ENCODE peak calls at places on chromosomes 1 and 21, in ten cellular contexts. One of them, this sample, is unnamed.

GRCh38 chr1:1026599-1027413 is 6.9 kb downstream of the AGRN start:
- DNase-seq in fibroblast of pulmonary artery: no peak
- DNase-seq in effector memory CD8-positive, alpha-beta T cell: no peak
- DNase-seq in stimulated activated CD4-positive, alpha-beta T cell treated with anti-CD3 and anti-CD28 coated beads, Interleukin-1b, Interleukin-23, amount 100 ng/mL, for 1 hour: no peak
- DNase-seq in AG09319: no peak
- DNase-seq in DMS 273 treated with DMSO at 0.1 percent for 48 hours: no peak
- DNase-seq in activated CD4-positive, alpha-beta T cell treated with anti-CD3 and anti-CD28 coated beads, Interleukin-2, amount 10 ng/mL, durations not matched to agents 7 days and 5 days: no peak
- DNase-seq in NCI-H1105 treated with DMSO at 0.1 percent for 48 hours: no peak
- DNase-seq in suprapubic skin: no peak
- DNase-seq in adrenal gland: no peak
- DNase-seq in this sample: no peak

GRCh38 chr1:27342391-27342777 is 562 bp downstream of the SYTL1 start:
- DNase-seq in fibroblast of pulmonary artery: no peak
- DNase-seq in effector memory CD8-positive, alpha-beta T cell: no peak
- DNase-seq in stimulated activated CD4-positive, alpha-beta T cell treated with anti-CD3 and anti-CD28 coated beads, Interleukin-1b, Interleukin-23, amount 100 ng/mL, for 1 hour: no peak
- DNase-seq in AG09319: no peak
- DNase-seq in DMS 273 treated with DMSO at 0.1 percent for 48 hours: no peak
- DNase-seq in activated CD4-positive, alpha-beta T cell treated with anti-CD3 and anti-CD28 coated beads, Interleukin-2, amount 10 ng/mL, durations not matched to agents 7 days and 5 days: peak
- DNase-seq in NCI-H1105 treated with DMSO at 0.1 percent for 48 hours: no peak
- DNase-seq in suprapubic skin: no peak
- DNase-seq in adrenal gland: no peak
- DNase-seq in this sample: peak

GRCh38 chr1:211371406-211372105 is 44.9 kb downstream of the TRAF5 start:
- DNase-seq in fibroblast of pulmonary artery: peak
- DNase-seq in effector memory CD8-positive, alpha-beta T cell: no peak
- DNase-seq in stimulated activated CD4-positive, alpha-beta T cell treated with anti-CD3 and anti-CD28 coated beads, Interleukin-1b, Interleukin-23, amount 100 ng/mL, for 1 hour: no peak
- DNase-seq in AG09319: no peak
- DNase-seq in DMS 273 treated with DMSO at 0.1 percent for 48 hours: no peak
- DNase-seq in activated CD4-positive, alpha-beta T cell treated with anti-CD3 and anti-CD28 coated beads, Interleukin-2, amount 10 ng/mL, durations not matched to agents 7 days and 5 days: no peak
- DNase-seq in NCI-H1105 treated with DMSO at 0.1 percent for 48 hours: no peak
- DNase-seq in suprapubic skin: no peak
- DNase-seq in adrenal gland: no peak
- DNase-seq in this sample: peak

GRCh38 chr1:168164771-168165170 is 14.0 kb upstream of the TIPRL start:
- DNase-seq in fibroblast of pulmonary artery: no peak
- DNase-seq in effector memory CD8-positive, alpha-beta T cell: no peak
- DNase-seq in stimulated activated CD4-positive, alpha-beta T cell treated with anti-CD3 and anti-CD28 coated beads, Interleukin-1b, Interleukin-23, amount 100 ng/mL, for 1 hour: no peak
- DNase-seq in AG09319: no peak
- DNase-seq in DMS 273 treated with DMSO at 0.1 percent for 48 hours: no peak
- DNase-seq in activated CD4-positive, alpha-beta T cell treated with anti-CD3 and anti-CD28 coated beads, Interleukin-2, amount 10 ng/mL, durations not matched to agents 7 days and 5 days: no peak
- DNase-seq in NCI-H1105 treated with DMSO at 0.1 percent for 48 hours: no peak
- DNase-seq in suprapubic skin: no peak
- DNase-seq in adrenal gland: no peak
- DNase-seq in this sample: no peak

GRCh38 chr1:151158751-151159251 is 2.4 kb downstream of the TNFAIP8L2 start:
- DNase-seq in fibroblast of pulmonary artery: no peak
- DNase-seq in effector memory CD8-positive, alpha-beta T cell: no peak
- DNase-seq in stimulated activated CD4-positive, alpha-beta T cell treated with anti-CD3 and anti-CD28 coated beads, Interleukin-1b, Interleukin-23, amount 100 ng/mL, for 1 hour: no peak
- DNase-seq in AG09319: no peak
- DNase-seq in DMS 273 treated with DMSO at 0.1 percent for 48 hours: no peak
- DNase-seq in activated CD4-positive, alpha-beta T cell treated with anti-CD3 and anti-CD28 coated beads, Interleukin-2, amount 10 ng/mL, durations not matched to agents 7 days and 5 days: no peak
- DNase-seq in NCI-H1105 treated with DMSO at 0.1 percent for 48 hours: no peak
- DNase-seq in suprapubic skin: no peak
- DNase-seq in adrenal gland: no peak
- DNase-seq in this sample: peak

GRCh38 chr1:225737179-225737578 is 40.4 kb upstream of the SRP9 start:
- DNase-seq in fibroblast of pulmonary artery: peak
- DNase-seq in effector memory CD8-positive, alpha-beta T cell: no peak
- DNase-seq in stimulated activated CD4-positive, alpha-beta T cell treated with anti-CD3 and anti-CD28 coated beads, Interleukin-1b, Interleukin-23, amount 100 ng/mL, for 1 hour: no peak
- DNase-seq in AG09319: no peak
- DNase-seq in DMS 273 treated with DMSO at 0.1 percent for 48 hours: no peak
- DNase-seq in activated CD4-positive, alpha-beta T cell treated with anti-CD3 and anti-CD28 coated beads, Interleukin-2, amount 10 ng/mL, durations not matched to agents 7 days and 5 days: no peak
- DNase-seq in NCI-H1105 treated with DMSO at 0.1 percent for 48 hours: no peak
- DNase-seq in suprapubic skin: no peak
- DNase-seq in adrenal gland: peak
- DNase-seq in this sample: no peak

GRCh38 chr1:150186789-150187559 is 37.3 kb downstream of the PLEKHO1 start:
- DNase-seq in fibroblast of pulmonary artery: peak
- DNase-seq in effector memory CD8-positive, alpha-beta T cell: peak
- DNase-seq in stimulated activated CD4-positive, alpha-beta T cell treated with anti-CD3 and anti-CD28 coated beads, Interleukin-1b, Interleukin-23, amount 100 ng/mL, for 1 hour: no peak
- DNase-seq in AG09319: no peak
- DNase-seq in DMS 273 treated with DMSO at 0.1 percent for 48 hours: peak
- DNase-seq in activated CD4-positive, alpha-beta T cell treated with anti-CD3 and anti-CD28 coated beads, Interleukin-2, amount 10 ng/mL, durations not matched to agents 7 days and 5 days: peak
- DNase-seq in NCI-H1105 treated with DMSO at 0.1 percent for 48 hours: peak
- DNase-seq in suprapubic skin: no peak
- DNase-seq in adrenal gland: peak
- DNase-seq in this sample: peak

GRCh38 chr1:160504651-160505050 is 18.4 kb downstream of the SLAMF6 start:
- DNase-seq in fibroblast of pulmonary artery: no peak
- DNase-seq in effector memory CD8-positive, alpha-beta T cell: no peak
- DNase-seq in stimulated activated CD4-positive, alpha-beta T cell treated with anti-CD3 and anti-CD28 coated beads, Interleukin-1b, Interleukin-23, amount 100 ng/mL, for 1 hour: no peak
- DNase-seq in AG09319: no peak
- DNase-seq in DMS 273 treated with DMSO at 0.1 percent for 48 hours: no peak
- DNase-seq in activated CD4-positive, alpha-beta T cell treated with anti-CD3 and anti-CD28 coated beads, Interleukin-2, amount 10 ng/mL, durations not matched to agents 7 days and 5 days: no peak
- DNase-seq in NCI-H1105 treated with DMSO at 0.1 percent for 48 hours: no peak
- DNase-seq in suprapubic skin: no peak
- DNase-seq in adrenal gland: no peak
- DNase-seq in this sample: no peak

GRCh38 chr21:14620152-14620551 is 74.0 kb upstream of the SAMSN1 start:
- DNase-seq in fibroblast of pulmonary artery: no peak
- DNase-seq in effector memory CD8-positive, alpha-beta T cell: no peak
- DNase-seq in stimulated activated CD4-positive, alpha-beta T cell treated with anti-CD3 and anti-CD28 coated beads, Interleukin-1b, Interleukin-23, amount 100 ng/mL, for 1 hour: no peak
- DNase-seq in AG09319: no peak
- DNase-seq in DMS 273 treated with DMSO at 0.1 percent for 48 hours: no peak
- DNase-seq in activated CD4-positive, alpha-beta T cell treated with anti-CD3 and anti-CD28 coated beads, Interleukin-2, amount 10 ng/mL, durations not matched to agents 7 days and 5 days: no peak
- DNase-seq in NCI-H1105 treated with DMSO at 0.1 percent for 48 hours: no peak
- DNase-seq in suprapubic skin: no peak
- DNase-seq in adrenal gland: no peak
- DNase-seq in this sample: no peak

GRCh38 chr1:64495878-64496277 is 25.9 kb downstream of the CACHD1 start:
- DNase-seq in fibroblast of pulmonary artery: no peak
- DNase-seq in effector memory CD8-positive, alpha-beta T cell: no peak
- DNase-seq in stimulated activated CD4-positive, alpha-beta T cell treated with anti-CD3 and anti-CD28 coated beads, Interleukin-1b, Interleukin-23, amount 100 ng/mL, for 1 hour: no peak
- DNase-seq in AG09319: no peak
- DNase-seq in DMS 273 treated with DMSO at 0.1 percent for 48 hours: no peak
- DNase-seq in activated CD4-positive, alpha-beta T cell treated with anti-CD3 and anti-CD28 coated beads, Interleukin-2, amount 10 ng/mL, durations not matched to agents 7 days and 5 days: no peak
- DNase-seq in NCI-H1105 treated with DMSO at 0.1 percent for 48 hours: peak
- DNase-seq in suprapubic skin: no peak
- DNase-seq in adrenal gland: no peak
- DNase-seq in this sample: no peak

GRCh38 chr1:180167721-180168467 is 13.2 kb downstream of the QSOX1 start:
- DNase-seq in fibroblast of pulmonary artery: no peak
- DNase-seq in effector memory CD8-positive, alpha-beta T cell: no peak
- DNase-seq in stimulated activated CD4-positive, alpha-beta T cell treated with anti-CD3 and anti-CD28 coated beads, Interleukin-1b, Interleukin-23, amount 100 ng/mL, for 1 hour: no peak
- DNase-seq in AG09319: no peak
- DNase-seq in DMS 273 treated with DMSO at 0.1 percent for 48 hours: no peak
- DNase-seq in activated CD4-positive, alpha-beta T cell treated with anti-CD3 and anti-CD28 coated beads, Interleukin-2, amount 10 ng/mL, durations not matched to agents 7 days and 5 days: no peak
- DNase-seq in NCI-H1105 treated with DMSO at 0.1 percent for 48 hours: no peak
- DNase-seq in suprapubic skin: no peak
- DNase-seq in adrenal gland: peak
- DNase-seq in this sample: no peak

GRCh38 chr1:1318131-1318652 is 6.3 kb downstream of the INTS11 start:
- DNase-seq in fibroblast of pulmonary artery: peak
- DNase-seq in effector memory CD8-positive, alpha-beta T cell: no peak
- DNase-seq in stimulated activated CD4-positive, alpha-beta T cell treated with anti-CD3 and anti-CD28 coated beads, Interleukin-1b, Interleukin-23, amount 100 ng/mL, for 1 hour: no peak
- DNase-seq in AG09319: peak
- DNase-seq in DMS 273 treated with DMSO at 0.1 percent for 48 hours: peak
- DNase-seq in activated CD4-positive, alpha-beta T cell treated with anti-CD3 and anti-CD28 coated beads, Interleukin-2, amount 10 ng/mL, durations not matched to agents 7 days and 5 days: no peak
- DNase-seq in NCI-H1105 treated with DMSO at 0.1 percent for 48 hours: peak
- DNase-seq in suprapubic skin: peak
- DNase-seq in adrenal gland: peak
- DNase-seq in this sample: no peak

GRCh38 chr1:63119575-63120155 is 202.7 kb upstream of the FOXD3 start:
- DNase-seq in fibroblast of pulmonary artery: no peak
- DNase-seq in effector memory CD8-positive, alpha-beta T cell: no peak
- DNase-seq in stimulated activated CD4-positive, alpha-beta T cell treated with anti-CD3 and anti-CD28 coated beads, Interleukin-1b, Interleukin-23, amount 100 ng/mL, for 1 hour: no peak
- DNase-seq in AG09319: peak
- DNase-seq in DMS 273 treated with DMSO at 0.1 percent for 48 hours: no peak
- DNase-seq in activated CD4-positive, alpha-beta T cell treated with anti-CD3 and anti-CD28 coated beads, Interleukin-2, amount 10 ng/mL, durations not matched to agents 7 days and 5 days: no peak
- DNase-seq in NCI-H1105 treated with DMSO at 0.1 percent for 48 hours: no peak
- DNase-seq in suprapubic skin: no peak
- DNase-seq in adrenal gland: no peak
- DNase-seq in this sample: no peak

GRCh38 chr1:27235827-27236226 is 1.4 kb downstream of the WDTC1 start:
- DNase-seq in fibroblast of pulmonary artery: peak
- DNase-seq in effector memory CD8-positive, alpha-beta T cell: no peak
- DNase-seq in stimulated activated CD4-positive, alpha-beta T cell treated with anti-CD3 and anti-CD28 coated beads, Interleukin-1b, Interleukin-23, amount 100 ng/mL, for 1 hour: no peak
- DNase-seq in AG09319: no peak
- DNase-seq in DMS 273 treated with DMSO at 0.1 percent for 48 hours: no peak
- DNase-seq in activated CD4-positive, alpha-beta T cell treated with anti-CD3 and anti-CD28 coated beads, Interleukin-2, amount 10 ng/mL, durations not matched to agents 7 days and 5 days: no peak
- DNase-seq in NCI-H1105 treated with DMSO at 0.1 percent for 48 hours: no peak
- DNase-seq in suprapubic skin: no peak
- DNase-seq in adrenal gland: no peak
- DNase-seq in this sample: no peak

GRCh38 chr1:36367067-36367466 is 18.7 kb downstream of the STK40 start:
- DNase-seq in fibroblast of pulmonary artery: no peak
- DNase-seq in effector memory CD8-positive, alpha-beta T cell: no peak
- DNase-seq in stimulated activated CD4-positive, alpha-beta T cell treated with anti-CD3 and anti-CD28 coated beads, Interleukin-1b, Interleukin-23, amount 100 ng/mL, for 1 hour: no peak
- DNase-seq in AG09319: no peak
- DNase-seq in DMS 273 treated with DMSO at 0.1 percent for 48 hours: no peak
- DNase-seq in activated CD4-positive, alpha-beta T cell treated with anti-CD3 and anti-CD28 coated beads, Interleukin-2, amount 10 ng/mL, durations not matched to agents 7 days and 5 days: peak
- DNase-seq in NCI-H1105 treated with DMSO at 0.1 percent for 48 hours: no peak
- DNase-seq in suprapubic skin: no peak
- DNase-seq in adrenal gland: no peak
- DNase-seq in this sample: no peak

GRCh38 chr1:205065666-205066065 is 18.6 kb downstream of the TMEM81 start:
- DNase-seq in fibroblast of pulmonary artery: no peak
- DNase-seq in effector memory CD8-positive, alpha-beta T cell: no peak
- DNase-seq in stimulated activated CD4-positive, alpha-beta T cell treated with anti-CD3 and anti-CD28 coated beads, Interleukin-1b, Interleukin-23, amount 100 ng/mL, for 1 hour: no peak
- DNase-seq in AG09319: no peak
- DNase-seq in DMS 273 treated with DMSO at 0.1 percent for 48 hours: no peak
- DNase-seq in activated CD4-positive, alpha-beta T cell treated with anti-CD3 and anti-CD28 coated beads, Interleukin-2, amount 10 ng/mL, durations not matched to agents 7 days and 5 days: no peak
- DNase-seq in NCI-H1105 treated with DMSO at 0.1 percent for 48 hours: no peak
- DNase-seq in suprapubic skin: peak
- DNase-seq in adrenal gland: no peak
- DNase-seq in this sample: no peak

GRCh38 chr1:223704921-223705878 is 7.1 kb upstream of the CAPN2 start:
- DNase-seq in fibroblast of pulmonary artery: peak
- DNase-seq in effector memory CD8-positive, alpha-beta T cell: no peak
- DNase-seq in stimulated activated CD4-positive, alpha-beta T cell treated with anti-CD3 and anti-CD28 coated beads, Interleukin-1b, Interleukin-23, amount 100 ng/mL, for 1 hour: no peak
- DNase-seq in AG09319: no peak
- DNase-seq in DMS 273 treated with DMSO at 0.1 percent for 48 hours: no peak
- DNase-seq in activated CD4-positive, alpha-beta T cell treated with anti-CD3 and anti-CD28 coated beads, Interleukin-2, amount 10 ng/mL, durations not matched to agents 7 days and 5 days: no peak
- DNase-seq in NCI-H1105 treated with DMSO at 0.1 percent for 48 hours: no peak
- DNase-seq in suprapubic skin: peak
- DNase-seq in adrenal gland: peak
- DNase-seq in this sample: no peak

GRCh38 chr21:37742532-37742931 is 173.7 kb downstream of the KCNJ6 start:
- DNase-seq in fibroblast of pulmonary artery: no peak
- DNase-seq in effector memory CD8-positive, alpha-beta T cell: no peak
- DNase-seq in stimulated activated CD4-positive, alpha-beta T cell treated with anti-CD3 and anti-CD28 coated beads, Interleukin-1b, Interleukin-23, amount 100 ng/mL, for 1 hour: no peak
- DNase-seq in AG09319: no peak
- DNase-seq in DMS 273 treated with DMSO at 0.1 percent for 48 hours: no peak
- DNase-seq in activated CD4-positive, alpha-beta T cell treated with anti-CD3 and anti-CD28 coated beads, Interleukin-2, amount 10 ng/mL, durations not matched to agents 7 days and 5 days: no peak
- DNase-seq in NCI-H1105 treated with DMSO at 0.1 percent for 48 hours: no peak
- DNase-seq in suprapubic skin: no peak
- DNase-seq in adrenal gland: no peak
- DNase-seq in this sample: no peak

GRCh38 chr1:224615861-224616760 is at the start of gene CNIH3:
- DNase-seq in fibroblast of pulmonary artery: peak
- DNase-seq in effector memory CD8-positive, alpha-beta T cell: peak
- DNase-seq in stimulated activated CD4-positive, alpha-beta T cell treated with anti-CD3 and anti-CD28 coated beads, Interleukin-1b, Interleukin-23, amount 100 ng/mL, for 1 hour: no peak
- DNase-seq in AG09319: no peak
- DNase-seq in DMS 273 treated with DMSO at 0.1 percent for 48 hours: peak
- DNase-seq in activated CD4-positive, alpha-beta T cell treated with anti-CD3 and anti-CD28 coated beads, Interleukin-2, amount 10 ng/mL, durations not matched to agents 7 days and 5 days: peak
- DNase-seq in NCI-H1105 treated with DMSO at 0.1 percent for 48 hours: peak
- DNase-seq in suprapubic skin: no peak
- DNase-seq in adrenal gland: no peak
- DNase-seq in this sample: peak

GRCh38 chr1:203077367-203077766 is 8.4 kb downstream of the MYOG start:
- DNase-seq in fibroblast of pulmonary artery: no peak
- DNase-seq in effector memory CD8-positive, alpha-beta T cell: no peak
- DNase-seq in stimulated activated CD4-positive, alpha-beta T cell treated with anti-CD3 and anti-CD28 coated beads, Interleukin-1b, Interleukin-23, amount 100 ng/mL, for 1 hour: no peak
- DNase-seq in AG09319: no peak
- DNase-seq in DMS 273 treated with DMSO at 0.1 percent for 48 hours: no peak
- DNase-seq in activated CD4-positive, alpha-beta T cell treated with anti-CD3 and anti-CD28 coated beads, Interleukin-2, amount 10 ng/mL, durations not matched to agents 7 days and 5 days: no peak
- DNase-seq in NCI-H1105 treated with DMSO at 0.1 percent for 48 hours: no peak
- DNase-seq in suprapubic skin: no peak
- DNase-seq in adrenal gland: no peak
- DNase-seq in this sample: no peak

GRCh38 chr21:30718239-30718909 is at the start of gene KRTAP21-3:
- DNase-seq in fibroblast of pulmonary artery: peak
- DNase-seq in effector memory CD8-positive, alpha-beta T cell: no peak
- DNase-seq in stimulated activated CD4-positive, alpha-beta T cell treated with anti-CD3 and anti-CD28 coated beads, Interleukin-1b, Interleukin-23, amount 100 ng/mL, for 1 hour: no peak
- DNase-seq in AG09319: no peak
- DNase-seq in DMS 273 treated with DMSO at 0.1 percent for 48 hours: no peak
- DNase-seq in activated CD4-positive, alpha-beta T cell treated with anti-CD3 and anti-CD28 coated beads, Interleukin-2, amount 10 ng/mL, durations not matched to agents 7 days and 5 days: no peak
- DNase-seq in NCI-H1105 treated with DMSO at 0.1 percent for 48 hours: no peak
- DNase-seq in suprapubic skin: no peak
- DNase-seq in adrenal gland: no peak
- DNase-seq in this sample: no peak

GRCh38 chr1:229759037-229759435 is 133.0 kb downstream of the URB2 start:
- DNase-seq in fibroblast of pulmonary artery: no peak
- DNase-seq in effector memory CD8-positive, alpha-beta T cell: no peak
- DNase-seq in stimulated activated CD4-positive, alpha-beta T cell treated with anti-CD3 and anti-CD28 coated beads, Interleukin-1b, Interleukin-23, amount 100 ng/mL, for 1 hour: no peak
- DNase-seq in AG09319: peak
- DNase-seq in DMS 273 treated with DMSO at 0.1 percent for 48 hours: no peak
- DNase-seq in activated CD4-positive, alpha-beta T cell treated with anti-CD3 and anti-CD28 coated beads, Interleukin-2, amount 10 ng/mL, durations not matched to agents 7 days and 5 days: no peak
- DNase-seq in NCI-H1105 treated with DMSO at 0.1 percent for 48 hours: no peak
- DNase-seq in suprapubic skin: no peak
- DNase-seq in adrenal gland: no peak
- DNase-seq in this sample: no peak

GRCh38 chr1:226405411-226405988 is 2.4 kb downstream of the PARP1 start:
- DNase-seq in fibroblast of pulmonary artery: no peak
- DNase-seq in effector memory CD8-positive, alpha-beta T cell: no peak
- DNase-seq in stimulated activated CD4-positive, alpha-beta T cell treated with anti-CD3 and anti-CD28 coated beads, Interleukin-1b, Interleukin-23, amount 100 ng/mL, for 1 hour: no peak
- DNase-seq in AG09319: no peak
- DNase-seq in DMS 273 treated with DMSO at 0.1 percent for 48 hours: no peak
- DNase-seq in activated CD4-positive, alpha-beta T cell treated with anti-CD3 and anti-CD28 coated beads, Interleukin-2, amount 10 ng/mL, durations not matched to agents 7 days and 5 days: peak
- DNase-seq in NCI-H1105 treated with DMSO at 0.1 percent for 48 hours: no peak
- DNase-seq in suprapubic skin: no peak
- DNase-seq in adrenal gland: no peak
- DNase-seq in this sample: peak

GRCh38 chr1:99674665-99675064 is 28.8 kb downstream of the PALMD start:
- DNase-seq in fibroblast of pulmonary artery: no peak
- DNase-seq in effector memory CD8-positive, alpha-beta T cell: no peak
- DNase-seq in stimulated activated CD4-positive, alpha-beta T cell treated with anti-CD3 and anti-CD28 coated beads, Interleukin-1b, Interleukin-23, amount 100 ng/mL, for 1 hour: no peak
- DNase-seq in AG09319: no peak
- DNase-seq in DMS 273 treated with DMSO at 0.1 percent for 48 hours: no peak
- DNase-seq in activated CD4-positive, alpha-beta T cell treated with anti-CD3 and anti-CD28 coated beads, Interleukin-2, amount 10 ng/mL, durations not matched to agents 7 days and 5 days: no peak
- DNase-seq in NCI-H1105 treated with DMSO at 0.1 percent for 48 hours: no peak
- DNase-seq in suprapubic skin: no peak
- DNase-seq in adrenal gland: no peak
- DNase-seq in this sample: no peak

GRCh38 chr21:15732290-15732995 is 2.7 kb downstream of the USP25 start:
- DNase-seq in fibroblast of pulmonary artery: peak
- DNase-seq in effector memory CD8-positive, alpha-beta T cell: no peak
- DNase-seq in stimulated activated CD4-positive, alpha-beta T cell treated with anti-CD3 and anti-CD28 coated beads, Interleukin-1b, Interleukin-23, amount 100 ng/mL, for 1 hour: no peak
- DNase-seq in AG09319: no peak
- DNase-seq in DMS 273 treated with DMSO at 0.1 percent for 48 hours: peak
- DNase-seq in activated CD4-positive, alpha-beta T cell treated with anti-CD3 and anti-CD28 coated beads, Interleukin-2, amount 10 ng/mL, durations not matched to agents 7 days and 5 days: peak
- DNase-seq in NCI-H1105 treated with DMSO at 0.1 percent for 48 hours: no peak
- DNase-seq in suprapubic skin: no peak
- DNase-seq in adrenal gland: peak
- DNase-seq in this sample: peak

GRCh38 chr1:181817091-181817490 is 244.4 kb downstream of the ZNF648 start:
- DNase-seq in fibroblast of pulmonary artery: no peak
- DNase-seq in effector memory CD8-positive, alpha-beta T cell: no peak
- DNase-seq in stimulated activated CD4-positive, alpha-beta T cell treated with anti-CD3 and anti-CD28 coated beads, Interleukin-1b, Interleukin-23, amount 100 ng/mL, for 1 hour: no peak
- DNase-seq in AG09319: no peak
- DNase-seq in DMS 273 treated with DMSO at 0.1 percent for 48 hours: no peak
- DNase-seq in activated CD4-positive, alpha-beta T cell treated with anti-CD3 and anti-CD28 coated beads, Interleukin-2, amount 10 ng/mL, durations not matched to agents 7 days and 5 days: no peak
- DNase-seq in NCI-H1105 treated with DMSO at 0.1 percent for 48 hours: no peak
- DNase-seq in suprapubic skin: no peak
- DNase-seq in adrenal gland: no peak
- DNase-seq in this sample: no peak

GRCh38 chr1:102852583-102852982 is 255.7 kb downstream of the COL11A1 start:
- DNase-seq in fibroblast of pulmonary artery: no peak
- DNase-seq in effector memory CD8-positive, alpha-beta T cell: no peak
- DNase-seq in stimulated activated CD4-positive, alpha-beta T cell treated with anti-CD3 and anti-CD28 coated beads, Interleukin-1b, Interleukin-23, amount 100 ng/mL, for 1 hour: no peak
- DNase-seq in AG09319: no peak
- DNase-seq in DMS 273 treated with DMSO at 0.1 percent for 48 hours: no peak
- DNase-seq in activated CD4-positive, alpha-beta T cell treated with anti-CD3 and anti-CD28 coated beads, Interleukin-2, amount 10 ng/mL, durations not matched to agents 7 days and 5 days: no peak
- DNase-seq in NCI-H1105 treated with DMSO at 0.1 percent for 48 hours: no peak
- DNase-seq in suprapubic skin: no peak
- DNase-seq in adrenal gland: no peak
- DNase-seq in this sample: no peak

GRCh38 chr21:24939288-24939687 is 668.0 kb downstream of the MRPL39 start:
- DNase-seq in fibroblast of pulmonary artery: no peak
- DNase-seq in effector memory CD8-positive, alpha-beta T cell: no peak
- DNase-seq in stimulated activated CD4-positive, alpha-beta T cell treated with anti-CD3 and anti-CD28 coated beads, Interleukin-1b, Interleukin-23, amount 100 ng/mL, for 1 hour: no peak
- DNase-seq in AG09319: no peak
- DNase-seq in DMS 273 treated with DMSO at 0.1 percent for 48 hours: no peak
- DNase-seq in activated CD4-positive, alpha-beta T cell treated with anti-CD3 and anti-CD28 coated beads, Interleukin-2, amount 10 ng/mL, durations not matched to agents 7 days and 5 days: no peak
- DNase-seq in NCI-H1105 treated with DMSO at 0.1 percent for 48 hours: peak
- DNase-seq in suprapubic skin: no peak
- DNase-seq in adrenal gland: peak
- DNase-seq in this sample: no peak

This sample was measured in RPMI8226.